ENCODE peak calls at places on chromosomes 2 and 18, in five cellular contexts. F, G, K, E and Y are unnamed samples.

GRCh38 chr2:233867993-233868532 is at the start of gene MSL3B:
- DNase-seq in F (peak), G (no peak), K (peak), E (peak), Y (peak)

GRCh38 chr18:59959606-59960005 is 59.8 kb downstream of the PMAIP1 start:
- DNase-seq in F (no peak), G (no peak), K (no peak), E (no peak), Y (no peak)

GRCh38 chr2:6392966-6393365 is 472.7 kb downstream of the CMPK2 start:
- DNase-seq in F (no peak), G (no peak), K (no peak), E (no peak), Y (peak)

GRCh38 chr2:162113088-162113770 is 38.8 kb downstream of the GCG start:
- DNase-seq in F (no peak), G (no peak), K (no peak), E (no peak), Y (no peak)

GRCh38 chr2:48346124-48346536 is 183.8 kb upstream of the STON1 start:
- DNase-seq in F (no peak), G (no peak), K (peak), E (no peak), Y (peak)

GRCh38 chr2:127054604-127054930 is 52.4 kb downstream of the BIN1 start:
- DNase-seq in F (no peak), G (no peak), K (no peak), E (no peak), Y (no peak)

GRCh38 chr2:191724015-191724414 is 46.1 kb downstream of the NABP1 start:
- DNase-seq in F (no peak), G (no peak), K (no peak), E (no peak), Y (no peak)

GRCh38 chr2:86646329-86646728 is 22.7 kb upstream of the RNF103 start:
- DNase-seq in F (no peak), G (no peak), K (no peak), E (no peak), Y (no peak)

GRCh38 chr2:226742346-226742745 is 57.3 kb downstream of the IRS1 start:
- DNase-seq in F (no peak), G (no peak), K (no peak), E (no peak), Y (no peak)

GRCh38 chr2:60707750-60708371 is 48.2 kb upstream of the PAPOLG start:
- DNase-seq in F (peak), G (no peak), K (peak), E (peak), Y (peak)

GRCh38 chr18:79478484-79479113 is 82.9 kb downstream of the NFATC1 start:
- DNase-seq in F (no peak), G (no peak), K (no peak), E (no peak), Y (no peak)

GRCh38 chr2:68368657-68369339 is 3.7 kb downstream of the PLEK start:
- DNase-seq in F (peak), G (no peak), K (peak), E (no peak), Y (no peak)

GRCh38 chr18:28159055-28159454 is 17.9 kb downstream of the CDH2 start:
- DNase-seq in F (no peak), G (no peak), K (no peak), E (peak), Y (no peak)

GRCh38 chr2:133497261-133497893 is 70.9 kb downstream of the NCKAP5 start:
- DNase-seq in F (peak), G (no peak), K (no peak), E (peak), Y (no peak)

GRCh38 chr2:33366473-33366872 is 110.0 kb upstream of the RASGRP3 start:
- DNase-seq in F (no peak), G (no peak), K (no peak), E (no peak), Y (no peak)

GRCh38 chr2:180823546-180824141 is 156.8 kb upstream of the UBE2E3 start:
- DNase-seq in F (no peak), G (no peak), K (peak), E (no peak), Y (no peak)

GRCh38 chr18:76528477-76529432 is 33.7 kb upstream of the ZNF516 start:
- DNase-seq in F (no peak), G (no peak), K (peak), E (no peak), Y (no peak)

GRCh38 chr18:79769698-79770500 is 27.8 kb upstream of the KCNG2 start:
- DNase-seq in F (no peak), G (no peak), K (no peak), E (no peak), Y (no peak)

GRCh38 chr18:79470547-79470946 is 74.8 kb downstream of the NFATC1 start:
- DNase-seq in F (no peak), G (no peak), K (no peak), E (no peak), Y (no peak)

GRCh38 chr2:173574713-173575112 is 220.0 kb downstream of the CDCA7 start:
- DNase-seq in F (no peak), G (no peak), K (peak), E (no peak), Y (no peak)

GRCh38 chr2:200578778-200579177 is 7.0 kb upstream of the AOX1 start:
- DNase-seq in F (no peak), G (no peak), K (peak), E (no peak), Y (peak)

GRCh38 chr18:56538756-56539155 is 99.6 kb downstream of the TXNL1 start:
- DNase-seq in F (no peak), G (no peak), K (no peak), E (no peak), Y (no peak)

GRCh38 chr18:11798271-11798670 is 52.9 kb upstream of the CHMP1B start:
- DNase-seq in F (no peak), G (no peak), K (no peak), E (no peak), Y (no peak)

GRCh38 chr2:81389203-81389602 is 1084.7 kb upstream of the LRRTM1 start:
- DNase-seq in F (no peak), G (no peak), K (no peak), E (no peak), Y (no peak)

GRCh38 chr2:119011162-119011909 is 69.3 kb downstream of the MARCO start:
- DNase-seq in F (peak), G (peak), K (peak), E (peak), Y (peak)

GRCh38 chr2:639703-640102 is 37.5 kb downstream of the TMEM18 start:
- DNase-seq in F (no peak), G (no peak), K (no peak), E (no peak), Y (no peak)

GRCh38 chr2:15941970-15942710 is 1.8 kb downstream of the MYCN start:
- DNase-seq in F (peak), G (no peak), K (peak), E (no peak), Y (peak)

GRCh38 chr2:204664708-204665121 is 119.4 kb downstream of the PARD3B start:
- DNase-seq in F (no peak), G (no peak), K (peak), E (no peak), Y (peak)

GRCh38 chr18:79588131-79588635 is 91.4 kb upstream of the CTDP1 start:
- DNase-seq in F (no peak), G (no peak), K (no peak), E (no peak), Y (no peak)

GRCh38 chr18:34730774-34731173 is 20.7 kb downstream of the DTNA start:
- DNase-seq in F (no peak), G (no peak), K (no peak), E (no peak), Y (no peak)

GRCh38 chr2:239830718-239831271 is 194.3 kb downstream of the NDUFA10 start:
- DNase-seq in F (no peak), G (no peak), K (no peak), E (peak), Y (no peak)

GRCh38 chr2:159292157-159292556 is 5.7 kb upstream of the WDSUB1 start:
- DNase-seq in F (no peak), G (no peak), K (no peak), E (peak), Y (no peak)

GRCh38 chr2:37617119-37617892 is 54.1 kb downstream of the CDC42EP3 start:
- DNase-seq in F (no peak), G (no peak), K (no peak), E (no peak), Y (peak)

GRCh38 chr2:180015951-180016709 is 9.0 kb upstream of the CWC22 start:
- DNase-seq in F (no peak), G (no peak), K (no peak), E (no peak), Y (peak)

GRCh38 chr18:7205346-7205745 is 25.5 kb upstream of the LRRC30 start:
- DNase-seq in F (no peak), G (no peak), K (no peak), E (no peak), Y (no peak)

GRCh38 chr2:240990726-240991377 is 7.6 kb upstream of the SNED1 start:
- DNase-seq in F (no peak), G (no peak), K (no peak), E (no peak), Y (no peak)

GRCh38 chr2:134508396-134508795 is 210.4 kb downstream of the TMEM163 start:
- DNase-seq in F (no peak), G (no peak), K (no peak), E (no peak), Y (no peak)

GRCh38 chr2:25331686-25332365 is 9.9 kb downstream of the DNMT3A start:
- DNase-seq in F (no peak), G (no peak), K (no peak), E (no peak), Y (no peak)

GRCh38 chr2:164792316-164793127 is 49.1 kb downstream of the COBLL1 start:
- DNase-seq in F (no peak), G (no peak), K (no peak), E (no peak), Y (no peak)

GRCh38 chr2:38889045-38889444 is 630 bp upstream of the ARHGEF33 start:
- DNase-seq in F (no peak), G (no peak), K (no peak), E (no peak), Y (no peak)
- H2BK12ac ChIP-seq in F (no peak), G (no peak), K (no peak), E (no peak), Y (no peak)

GRCh38 chr2:44171018-44171417 is 2.3 kb downstream of the PPM1B start:
- DNase-seq in F (no peak), G (no peak), K (peak), E (no peak), Y (peak)
- H3K23ac ChIP-seq in F (no peak), G (no peak), K (no peak), E (no peak), Y (no peak)

GRCh38 chr2:207819839-207820784 is 50.4 kb upstream of the FZD5 start:
- DNase-seq in F (no peak), G (no peak), K (no peak), E (no peak), Y (no peak)
- H2BK12ac ChIP-seq in F (no peak), G (no peak), K (no peak), E (no peak), Y (no peak)

GRCh38 chr2:21836261-21836660 is 712.5 kb downstream of the TDRD15 start:
- DNase-seq in F (no peak), G (no peak), K (peak), E (no peak), Y (no peak)
- H3K23ac ChIP-seq in F (no peak), G (no peak), K (no peak), E (no peak), Y (no peak)

DNA sequence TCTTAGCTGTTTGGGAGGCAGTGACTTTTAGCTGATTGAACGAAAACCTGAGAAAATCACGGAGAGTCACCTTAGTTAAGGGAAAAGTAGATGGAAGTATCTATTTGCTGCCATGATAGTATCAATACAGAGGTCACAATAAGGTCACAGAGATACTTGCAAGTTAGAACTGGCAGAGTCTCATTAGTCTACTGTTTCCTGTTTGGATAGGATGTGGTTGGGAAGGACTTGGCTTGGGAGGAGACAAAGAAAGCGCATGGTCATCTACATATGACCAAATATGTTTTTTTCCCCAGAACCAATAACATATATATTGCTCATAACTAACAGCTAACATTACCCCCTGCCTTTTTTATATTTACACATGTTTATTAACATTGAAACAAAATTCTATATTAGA is 78.4 kb upstream of the AQP4 start:
- DNase-seq in F (no peak), G (no peak), K (no peak), E (no peak), Y (no peak)
- H2BK12ac ChIP-seq in F (no peak), G (no peak), K (no peak), E (no peak), Y (no peak)

DNA sequence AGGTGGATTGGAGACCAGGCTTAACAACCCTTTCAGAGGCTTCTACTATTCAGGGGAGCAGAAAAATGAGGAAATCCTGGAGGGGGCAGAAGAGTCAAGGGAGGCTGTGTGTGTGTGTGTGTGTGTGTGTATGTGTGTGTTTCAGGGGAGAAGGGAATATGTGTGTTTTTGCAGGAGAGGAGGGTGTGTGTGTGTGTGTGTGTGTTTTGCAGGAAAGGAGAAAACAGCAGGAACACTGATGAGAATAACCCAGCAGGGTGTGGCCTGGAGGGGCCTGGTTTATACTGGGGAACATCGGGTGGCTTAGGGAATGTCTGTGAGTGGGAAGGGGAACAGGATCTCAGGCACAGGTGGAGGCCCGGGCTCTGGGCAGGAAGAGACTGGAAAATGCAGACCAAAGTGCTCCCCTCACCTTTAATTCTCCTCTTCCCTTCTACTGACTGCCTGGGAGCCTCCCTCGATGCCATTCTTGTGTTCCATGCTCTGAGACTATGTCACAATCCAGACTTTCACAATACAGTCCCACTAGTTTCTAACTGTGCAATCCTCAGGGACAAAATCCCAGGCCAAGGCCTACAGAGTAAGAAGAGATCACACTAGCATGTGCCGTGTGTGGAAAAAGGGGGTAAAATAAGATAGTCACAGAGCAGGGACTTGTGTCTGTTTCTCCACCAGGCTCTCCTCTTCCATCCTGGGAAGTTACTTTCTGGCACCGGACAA is 10.0 kb downstream of the CYB5A start:
- DNase-seq in F (no peak), G (no peak), K (peak), E (no peak), Y (peak)
- H3K23ac ChIP-seq in F (no peak), G (no peak), K (peak), E (no peak), Y (no peak)

GRCh38 chr2:224042191-224042696 is 3.2 kb upstream of the SERPINE2 start:
- DNase-seq in F (no peak), G (no peak), K (peak), E (no peak), Y (no peak)

GRCh38 chr2:224040753-224041152 is 1.7 kb upstream of the SERPINE2 start:
- DNase-seq in F (no peak), G (no peak), K (no peak), E (no peak), Y (no peak)

GRCh38 chr2:224039080-224039769 is at the start of gene SERPINE2:
- DNase-seq in F (peak), G (no peak), K (peak), E (peak), Y (peak)

GRCh38 chr2:224039770-224040088 is 643 bp upstream of the SERPINE2 start:
- DNase-seq in F (no peak), G (no peak), K (no peak), E (peak), Y (peak)

GRCh38 chr2:224041554-224041953 is 2.5 kb upstream of the SERPINE2 start:
- DNase-seq in F (no peak), G (no peak), K (no peak), E (no peak), Y (no peak)
- H2BK12ac ChIP-seq in F (no peak), G (no peak), K (peak), E (no peak), Y (no peak)